ENCODE peak calls at places on chromosomes 16 and 17, in five cellular contexts. E is RWPE1; N is activated T-helper 2 cell treated with anti-CD3 and anti-CD28 coated beads, Interferon-gamma antibody, Interleukin-2, Interleukin-4, amounts not matched to agents 10 μg/mL and 5 μg/mL and 100 μg/mL, durations not matched to agents 14 hours and 24 hours and 36 hours; R is glutamatergic neuron; X is stimulated activated CD4-positive, alpha-beta T cell treated with anti-CD3 and anti-CD28 coated beads, Interleukin-15, amount 100 ng/mL, for 24 hours. V is an unnamed sample.

GRCh38 chr16:57981636-57982035 is 10.7 kb upstream of the CNGB1 start:
- DNase-seq in X (no peak), E (no peak), R (no peak), N (no peak), V (no peak)

GRCh38 chr17:29210879-29211278 is 30.7 kb upstream of the MYO18A start:
- DNase-seq in R (no peak), N (no peak), X (no peak), E (no peak), V (no peak)

GRCh38 chr16:71474864-71475263 is 12.8 kb upstream of the ZNF23 start:
- DNase-seq in R (no peak), X (no peak), E (peak), N (no peak), V (peak)

GRCh38 chr16:12719972-12720371 is 83.7 kb downstream of the CPPED1 start:
- DNase-seq in N (no peak), R (no peak), X (no peak), E (no peak), V (no peak)

GRCh38 chr16:86572041-86572521 is 5.5 kb downstream of the FOXC2 start:
- DNase-seq in N (no peak), E (no peak), X (no peak), R (no peak), V (no peak)

GRCh38 chr16:11498683-11499082 is 88.0 kb downstream of the LITAF start:
- DNase-seq in X (no peak), R (no peak), N (no peak), E (no peak), V (no peak)

GRCh38 chr16:65229191-65229662 is 107.4 kb upstream of the CDH11 start:
- DNase-seq in N (no peak), E (no peak), R (no peak), X (no peak), V (no peak)

GRCh38 chr16:11201498-11202259 is 54.3 kb downstream of the SOCS1 start:
- DNase-seq in R (no peak), N (no peak), E (peak), X (no peak), V (peak)

GRCh38 chr17:1736348-1737281 is 6.1 kb upstream of the SERPINF2 start:
- DNase-seq in N (no peak), R (no peak), E (peak), X (peak), V (no peak)

GRCh38 chr16:70428178-70428998 is 10.5 kb downstream of the ST3GAL2 start:
- DNase-seq in E (peak), R (peak), X (peak), N (peak), V (peak)